ENCODE peak calls at places on chromosomes 2 and 18, in five cellular contexts. P is fibroblast of lung; Y is neuronal stem cell; J is tibial artery; N is naive thymus-derived CD4-positive, alpha-beta T cell. M is an unnamed sample. For H3K36me3, H3K4me1 and H3K27me3, the result is how much of the 10 kb centered on the place peaks cover.

GRCh38 chr18:27226556-27227075 is 41.5 kb upstream of the CHST9 start:
- DNase-seq in P (no peak), Y (no peak), N (no peak), J (no peak), M (no peak)

GRCh38 chr2:20625920-20626697 is 24.8 kb downstream of the HS1BP3 start:
- DNase-seq in P (no peak), J (peak), Y (no peak), N (no peak), M (no peak)

GRCh38 chr18:26458526-26459232 is 89.7 kb downstream of the KCTD1 start:
- DNase-seq in P (peak), N (no peak), J (no peak), Y (no peak), M (no peak)

GRCh38 chr2:135829420-135829983 is 7.5 kb downstream of the LCT start:
- DNase-seq in P (no peak), J (no peak), Y (no peak), N (no peak), M (peak)

GRCh38 chr2:203470371-203470770 is 64.7 kb downstream of the RAPH1 start:
- DNase-seq in P (no peak), J (no peak), N (no peak), Y (no peak), M (peak)

GRCh38 chr2:132550945-132551344 is 119.1 kb downstream of the LYPD1 start:
- DNase-seq in Y (no peak), N (no peak), J (no peak), P (peak), M (no peak)

GRCh38 chr2:125455110-125455509 is 1200.8 kb upstream of the GYPC start:
- DNase-seq in Y (no peak), P (no peak), J (no peak), N (no peak), M (no peak)

GRCh38 chr18:48022531-48023330 is 92.3 kb upstream of the SMAD2 start:
- DNase-seq in P (peak), N (peak), J (peak), Y (peak), M (peak)

GRCh38 chr2:61714210-61714609 is 139.7 kb downstream of the FAM161A start:
- DNase-seq in P (no peak), N (no peak), Y (no peak), J (no peak), M (no peak)

GRCh38 chr2:233837694-233838229 is 16.6 kb downstream of the HJURP start:
- DNase-seq in N (no peak), J (no peak), P (no peak), Y (no peak), M (no peak)

GRCh38 chr18:45608400-45608799 is 6.9 kb upstream of the SLC14A2 start:
- DNase-seq in N (no peak), J (no peak), Y (no peak), P (no peak), M (no peak)

GRCh38 chr2:46701152-46701551 is 214.5 kb downstream of the MCFD2 start:
- DNase-seq in N (no peak), J (no peak), P (peak), Y (no peak), M (no peak)

GRCh38 chr18:59266876-59267510 is 6.3 kb downstream of the RAX start:
- DNase-seq in J (no peak), P (no peak), N (no peak), Y (no peak), M (no peak)
- H3K36me3 ChIP-seq in J (under half), P (under half), N (under half), Y (under half), M (under half)

GRCh38 chr18:70621710-70622109 is 332.9 kb downstream of the SOCS6 start:
- DNase-seq in N (peak), J (no peak), P (no peak), Y (no peak), M (no peak)
- H3K4me1 ChIP-seq in N (under half), J (under half), P (under half), Y (under half), M (under half)

DNA sequence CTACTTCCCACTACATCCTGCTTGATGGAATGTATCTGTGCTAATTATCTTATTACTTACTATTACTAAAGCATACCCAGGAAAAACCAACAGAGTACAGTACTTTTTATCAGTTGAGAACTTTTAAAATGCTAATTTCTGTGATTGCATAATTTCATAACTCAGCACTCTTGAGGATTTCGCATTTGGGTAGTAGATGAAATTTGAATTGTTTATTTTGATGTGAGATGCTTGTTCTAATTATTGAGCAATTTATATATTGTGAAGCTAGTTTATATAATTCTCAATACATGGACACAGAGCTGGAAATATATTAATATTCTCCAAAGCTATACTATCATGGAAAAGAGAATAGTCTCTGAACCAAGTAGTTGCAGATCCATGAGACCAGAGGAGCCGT is 104.5 kb upstream of the SP5 start:
- DNase-seq in P (no peak), J (no peak), N (no peak), Y (no peak), M (peak)
- H3K27me3 ChIP-seq in P (under half), J (under half), N (under half), Y (under half), M (under half)

DNA sequence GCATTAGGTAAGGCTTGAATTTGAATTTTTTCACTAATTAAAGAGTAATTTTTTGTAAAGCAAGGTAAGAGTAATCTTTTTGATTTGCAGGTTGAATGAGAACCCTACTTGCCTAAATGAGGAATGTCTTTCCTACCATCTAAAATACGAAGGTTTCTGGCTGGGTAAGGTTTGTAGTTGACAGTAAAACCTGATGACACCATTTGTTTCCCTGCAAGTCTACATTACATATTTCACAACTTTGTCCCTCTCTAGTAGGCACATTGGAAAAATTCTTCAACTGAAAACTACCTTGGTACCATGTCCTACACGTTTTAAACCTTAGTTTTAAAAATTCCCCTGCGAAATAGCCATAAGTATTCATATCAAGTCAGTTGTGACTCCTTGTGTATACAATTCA is 9.4 kb downstream of the HNRNPA3 start:
- DNase-seq in J (no peak), N (no peak), Y (no peak), P (no peak), M (no peak)
- H3K36me3 ChIP-seq in J (half or more), N (under half), Y (under half), P (under half), M (half or more)

DNA sequence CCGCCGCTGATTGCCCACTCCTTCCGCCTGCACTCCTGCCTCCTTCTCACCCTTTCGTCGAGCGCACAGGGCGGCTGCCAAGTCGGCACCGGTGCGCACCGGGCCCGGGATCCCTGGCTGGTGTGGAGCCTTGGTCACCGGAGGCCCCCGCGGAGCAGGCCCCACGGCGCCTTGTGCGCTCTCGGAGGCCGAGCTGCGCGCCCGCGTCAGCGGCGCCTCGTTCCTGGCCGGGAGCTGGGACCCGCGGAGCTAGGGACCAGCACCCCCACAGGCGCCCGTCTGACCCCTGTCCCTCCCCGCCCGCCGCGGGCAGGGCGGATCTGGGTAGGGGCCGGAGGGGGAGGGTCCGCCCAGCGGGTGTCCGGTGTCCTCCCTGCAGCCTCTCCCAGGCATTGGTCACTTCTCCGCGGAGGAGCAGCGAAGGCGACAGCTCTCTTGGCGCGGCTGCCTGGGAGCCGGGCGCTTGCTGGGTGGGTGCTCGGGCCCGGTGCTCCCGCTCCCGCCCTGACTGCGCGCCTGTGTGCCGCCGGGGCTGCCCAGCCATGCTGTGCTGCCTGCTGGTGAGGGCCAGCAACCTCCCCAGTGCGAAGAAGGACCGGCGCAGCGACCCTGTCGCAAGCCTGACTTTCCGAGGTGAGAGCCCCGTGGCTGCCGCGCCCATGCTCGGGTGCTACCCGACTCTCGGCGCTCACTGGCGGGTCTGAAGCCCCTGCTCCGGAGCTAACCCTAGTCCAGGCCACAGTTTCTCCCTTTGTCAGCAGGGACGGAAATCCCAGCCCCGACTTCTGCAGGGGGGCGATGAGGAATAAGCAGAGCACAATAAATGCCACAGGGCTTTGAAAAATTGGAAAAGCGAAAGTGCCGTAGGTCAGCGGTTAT is 13.2 kb downstream of the DYSF start:
- DNase-seq in N (no peak), P (peak), J (no peak), Y (peak), M (peak)
- H3K4me1 ChIP-seq in N (under half), P (under half), J (under half), Y (under half), M (under half)

M was measured in A673.